ENCODE peak calls at places on chromosomes 12 and 14, in four cellular contexts. J is prostate gland, N is dorsolateral prefrontal cortex, H is endothelial cell. C is an unnamed sample.

GRCh38 chr14:104579507-104579906 is at the start of gene C14orf180:
- DNase-seq in J (no peak), N (no peak), H (no peak), C (no peak)

GRCh38 chr12:67161322-67161918 is 107.7 kb upstream of the CAND1 start:
- DNase-seq in J (no peak), N (no peak), H (peak), C (peak)

GRCh38 chr14:50910495-50911420 is 33.5 kb downstream of the PYGL start:
- DNase-seq in J (no peak), N (no peak), H (no peak), C (peak)

GRCh38 chr12:42094277-42094676 is 50.4 kb downstream of the GXYLT1 start:
- DNase-seq in J (no peak), N (no peak), H (no peak), C (no peak)

GRCh38 chr14:35046751-35047536 is 872 bp downstream of the FAM177A1 start:
- DNase-seq in J (peak), N (peak), H (no peak), C (no peak)

GRCh38 chr14:85533821-85534271 is 3.9 kb downstream of the FLRT2 start:
- DNase-seq in J (no peak), N (no peak), H (peak), C (peak)

GRCh38 chr14:20606190-20606901 is 15.2 kb upstream of the RNASE12 start:
- DNase-seq in J (peak), N (no peak), H (peak), C (no peak)

GRCh38 chr12:124685689-124685993 is 118.2 kb upstream of the NCOR2 start:
- DNase-seq in J (no peak), N (no peak), H (no peak), C (no peak)

GRCh38 chr14:105422695-105423487 is 3.3 kb downstream of the MTA1 start:
- DNase-seq in J (peak), N (no peak), H (no peak), C (peak)

GRCh38 chr14:38342803-38343202 is 86.9 kb upstream of the CLEC14A start:
- DNase-seq in J (no peak), N (no peak), H (no peak), C (no peak)

GRCh38 chr12:66898700-66899469 is 220.0 kb upstream of the GRIP1 start:
- DNase-seq in J (peak), N (no peak), H (no peak), C (no peak)

GRCh38 chr14:75783184-75783583 is 122.1 kb downstream of the TTLL5 start:
- DNase-seq in J (no peak), N (no peak), H (no peak), C (no peak)

GRCh38 chr14:32414808-32415255 is 85.7 kb downstream of the AKAP6 start:
- DNase-seq in J (no peak), N (no peak), H (no peak), C (no peak)

GRCh38 chr14:56585461-56586084 is 6.0 kb downstream of the TMEM260 start:
- DNase-seq in J (no peak), N (no peak), H (no peak), C (no peak)

GRCh38 chr14:69326611-69327010 is 66.7 kb downstream of the GALNT16 start:
- DNase-seq in J (no peak), N (peak), H (no peak), C (no peak)

GRCh38 chr14:69324341-69324931 is 64.5 kb downstream of the GALNT16 start:
- DNase-seq in J (no peak), N (no peak), H (no peak), C (no peak)

GRCh38 chr14:69327507-69327906 is 67.5 kb downstream of the GALNT16 start:
- DNase-seq in J (no peak), N (no peak), H (no peak), C (no peak)

GRCh38 chr14:69325086-69325485 is 65.1 kb downstream of the GALNT16 start:
- DNase-seq in J (no peak), N (no peak), H (no peak), C (no peak)

DNA sequence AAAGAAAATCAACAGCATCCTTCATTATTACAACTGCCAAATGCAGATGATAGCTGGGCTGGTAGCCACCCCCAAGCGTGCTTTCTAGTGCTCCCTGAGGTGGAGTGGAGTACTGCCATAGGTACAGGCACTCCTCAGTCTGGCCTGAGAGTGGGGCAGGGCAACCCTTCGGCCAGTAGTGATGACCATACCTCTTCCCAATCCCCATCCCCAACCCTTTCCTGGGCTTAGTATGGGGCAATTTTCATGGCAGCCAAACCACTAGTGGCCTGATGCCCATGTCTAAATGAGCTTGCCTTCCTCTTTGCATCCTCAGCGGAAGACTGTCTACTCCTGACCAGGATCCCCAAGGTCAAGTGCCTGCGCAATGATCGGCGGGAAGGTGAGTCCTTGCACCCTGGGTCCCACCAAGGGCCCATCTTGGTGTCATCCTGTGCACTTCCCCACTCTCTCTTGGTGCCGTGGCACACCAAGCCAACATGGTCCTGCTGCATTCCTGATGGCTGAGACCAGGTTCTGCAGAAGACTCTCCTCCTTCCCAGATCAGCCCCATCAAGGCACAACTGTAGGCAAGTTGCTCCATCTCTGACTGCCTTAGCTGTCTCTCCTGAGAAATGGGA is 65.8 kb downstream of the GALNT16 start:
- DNase-seq in J (no peak), N (peak), H (peak), C (no peak)
- TF ChIP-seq CTCF in J (no peak), N (no peak), H (no peak), C (no peak)

GRCh38 chr14:101844752-101845151 is 83.2 kb downstream of the PPP2R5C start:
- DNase-seq in J (no peak), N (no peak), H (no peak), C (no peak)
- TF ChIP-seq CTCF in J (no peak), N (no peak), H (no peak), C (no peak)

DNA sequence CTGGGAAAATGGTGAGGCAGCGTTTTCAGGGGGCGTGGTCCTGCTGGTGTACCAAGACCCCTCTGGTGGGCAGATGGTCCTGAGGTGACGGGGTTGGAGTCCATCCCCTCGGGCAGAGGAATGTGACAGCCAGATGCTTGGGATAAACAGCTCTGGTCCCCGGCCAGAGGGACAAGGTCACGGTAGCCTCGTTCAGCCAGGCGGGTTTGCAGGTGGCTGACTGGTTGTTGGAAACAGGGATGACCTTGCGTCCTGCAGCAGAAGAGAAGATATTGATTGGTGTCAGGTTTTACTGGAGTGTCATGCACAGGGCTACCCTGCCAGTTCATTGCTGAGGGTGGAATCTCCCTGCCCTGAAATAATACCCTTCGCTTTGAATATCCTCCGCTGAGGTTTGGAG is 43.3 kb downstream of the SLC24A4 start:
- DNase-seq in J (no peak), N (no peak), H (no peak), C (peak)
- TF ChIP-seq CTCF in J (no peak), N (no peak), H (no peak), C (no peak)

DNA sequence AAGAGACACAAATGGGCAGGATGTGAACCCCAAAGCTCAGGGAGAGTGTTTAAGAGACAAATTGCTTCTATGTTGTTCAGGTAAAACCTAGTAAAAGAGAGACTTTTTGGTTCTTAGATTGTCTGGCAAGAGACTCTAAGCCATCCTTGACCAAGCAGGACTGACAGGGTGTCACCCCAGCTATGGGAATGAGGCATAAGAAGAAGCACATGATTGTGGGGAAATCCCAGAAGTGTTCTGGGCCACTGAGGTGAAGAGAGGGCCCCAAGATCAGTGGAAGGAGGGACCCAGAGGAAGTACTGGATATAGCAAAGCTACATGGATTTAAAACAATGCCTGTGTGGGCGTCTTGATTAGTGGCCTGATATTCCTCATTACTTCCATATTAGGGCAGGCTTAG is 99.0 kb downstream of the SAMD4A start:
- DNase-seq in J (no peak), N (no peak), H (no peak), C (no peak)
- TF ChIP-seq CTCF in J (no peak), N (no peak), H (no peak), C (no peak)

GRCh38 chr12:120474092-120474960 is 4.8 kb upstream of the SRSF9 start:
- DNase-seq in J (peak), N (peak), H (no peak), C (no peak)

GRCh38 chr12:120469450-120470149 is at the start of gene SRSF9:
- DNase-seq in J (peak), N (peak), H (peak), C (peak)

GRCh38 chr12:120475643-120476042 is 6.1 kb upstream of the SRSF9 start:
- DNase-seq in J (no peak), N (no peak), H (no peak), C (no peak)

GRCh38 chr12:120470150-120470817 is 736 bp upstream of the SRSF9 start:
- DNase-seq in J (no peak), N (no peak), H (no peak), C (no peak)

GRCh38 chr12:120472521-120472920 is 3.0 kb upstream of the SRSF9 start:
- DNase-seq in J (no peak), N (no peak), H (no peak), C (no peak)
- TF ChIP-seq CTCF in J (no peak), N (no peak), H (no peak), C (no peak)

GRCh38 chr14:70827366-70828151 is 18.2 kb upstream of the MAP3K9 start:
- DNase-seq in J (no peak), N (no peak), H (no peak), C (no peak)
- TF ChIP-seq CTCF in J (no peak), N (no peak), H (no peak), C (no peak)

C was measured in glutamatergic neuron.